ENCODE peak calls at places on chromosomes 5 and 9, in five cellular contexts. I, R, S, M and V are unnamed samples.

GRCh38 chr9:128020692-128021091 is 39.9 kb upstream of the EEIG1 start:
- DNase-seq in M (no peak), R (no peak), I (no peak), S (no peak), V (no peak)

GRCh38 chr5:151153300-151153699 is 4.3 kb downstream of the ANXA6 start:
- DNase-seq in I (no peak), S (no peak), R (no peak), M (no peak), V (no peak)

GRCh38 chr5:103800728-103801127 is 238.1 kb upstream of the NUDT12 start:
- DNase-seq in M (no peak), I (no peak), R (no peak), S (peak), V (no peak)

GRCh38 chr9:71733176-71733575 is 35.1 kb downstream of the CEMIP2 start:
- DNase-seq in R (no peak), S (peak), I (no peak), M (no peak), V (no peak)

GRCh38 chr9:33132249-33132772 is 34.8 kb downstream of the B4GALT1 start:
- DNase-seq in M (no peak), I (no peak), R (no peak), S (peak), V (no peak)

GRCh38 chr5:92002875-92003274 is 619.8 kb upstream of the ARRDC3 start:
- DNase-seq in M (no peak), S (peak), I (no peak), R (no peak), V (no peak)

GRCh38 chr9:4836676-4837075 is 43.9 kb downstream of the RCL1 start:
- DNase-seq in R (no peak), M (no peak), S (no peak), I (no peak), V (no peak)

GRCh38 chr5:137186759-137187461 is 312.2 kb downstream of the SPOCK1 start:
- DNase-seq in I (no peak), S (peak), R (no peak), M (no peak), V (no peak)

GRCh38 chr5:7850533-7851239 is at the start of gene CFAP90:
- DNase-seq in M (no peak), I (peak), S (peak), R (peak), V (no peak)

GRCh38 chr9:135221576-135221950 is 134.1 kb downstream of the OLFM1 start:
- DNase-seq in R (no peak), S (no peak), I (no peak), M (no peak), V (no peak)